ENCODE peak calls at places on chromosomes 1 and 21, in four cellular contexts. A, F, B and D are unnamed samples.

GRCh38 chr1:160260436-160261382 is 1.6 kb downstream of the DCAF8 start:
- DNase-seq in F (no peak), A (peak), B (no peak), D (no peak)

GRCh38 chr1:25617626-25618432 is 1.2 kb downstream of the MAN1C1 start:
- DNase-seq in A (no peak), B (no peak), F (no peak), D (no peak)

GRCh38 chr21:33433001-33433400 is 29.8 kb downstream of the IFNGR2 start:
- DNase-seq in A (no peak), F (no peak), B (no peak), D (no peak)

GRCh38 chr1:99264201-99265021 is at the start of gene PLPPR4:
- DNase-seq in A (peak), B (no peak), F (no peak), D (no peak)

GRCh38 chr1:195981448-195982139 is 626.6 kb downstream of the KCNT2 start:
- DNase-seq in F (no peak), A (peak), B (no peak), D (no peak)

GRCh38 chr21:14690886-14691285 is 144.8 kb upstream of the SAMSN1 start:
- DNase-seq in A (no peak), F (no peak), B (no peak), D (no peak)

GRCh38 chr1:32816676-32817158 is 441 bp downstream of the YARS1 start:
- DNase-seq in A (peak), B (no peak), F (no peak), D (no peak)

GRCh38 chr1:76770979-76771378 is 96.3 kb upstream of the ST6GALNAC5 start:
- DNase-seq in A (no peak), B (no peak), F (no peak), D (no peak)

GRCh38 chr1:39173119-39173994 is 31.1 kb upstream of the MACF1 start:
- DNase-seq in A (peak), B (no peak), F (no peak), D (no peak)

GRCh38 chr1:217136895-217137205 is 413.6 kb upstream of the ESRRG start:
- DNase-seq in F (no peak), B (no peak), A (no peak), D (no peak)

GRCh38 chr21:38804617-38805281 is 980 bp upstream of the ETS2 start:
- DNase-seq in B (no peak), F (no peak), A (no peak), D (peak)

GRCh38 chr1:32883973-32884372 is 2.3 kb upstream of the HPCA start:
- DNase-seq in B (no peak), F (no peak), A (no peak), D (no peak)

GRCh38 chr1:77504986-77505385 is 177.5 kb downstream of the ZZZ3 start:
- DNase-seq in B (no peak), A (peak), F (no peak), D (no peak)

GRCh38 chr1:31073044-31073443 is 7.5 kb upstream of the PUM1 start:
- DNase-seq in A (no peak), B (no peak), F (no peak), D (no peak)

GRCh38 chr1:9165396-9165795 is 36.5 kb upstream of the GPR157 start:
- DNase-seq in A (no peak), F (no peak), B (no peak), D (no peak)

GRCh38 chr1:183733610-183734219 is 71.2 kb upstream of the RGL1 start:
- DNase-seq in A (peak), F (no peak), B (no peak), D (no peak)

GRCh38 chr1:25145775-25146381 is 86.4 kb downstream of the SYF2 start:
- DNase-seq in B (no peak), F (no peak), A (no peak), D (no peak)

GRCh38 chr1:200624679-200625335 is 4.3 kb upstream of the KIF14 start:
- DNase-seq in B (no peak), F (no peak), A (peak), D (no peak)

GRCh38 chr1:81004011-81004410 is 796.7 kb upstream of the ADGRL2 start:
- DNase-seq in A (no peak), F (no peak), B (no peak), D (no peak)

GRCh38 chr1:2349821-2350220 is 41.5 kb downstream of the MORN1 start:
- DNase-seq in B (no peak), F (no peak), A (no peak), D (peak)

GRCh38 chr1:2348346-2349275 is 42.7 kb downstream of the MORN1 start:
- DNase-seq in F (no peak), A (no peak), B (no peak), D (peak)

GRCh38 chr1:2346691-2347408 is 44.5 kb downstream of the MORN1 start:
- DNase-seq in B (no peak), F (no peak), A (no peak), D (peak)

GRCh38 chr1:2347409-2347785 is 44.0 kb downstream of the MORN1 start:
- DNase-seq in F (no peak), B (no peak), A (no peak), D (peak)

GRCh38 chr1:2347907-2348306 is 43.4 kb downstream of the MORN1 start:
- DNase-seq in F (no peak), B (no peak), A (no peak), D (peak)
- TF ChIP-seq CTCF in F (no peak), B (no peak), A (no peak), D (no peak)

DNA sequence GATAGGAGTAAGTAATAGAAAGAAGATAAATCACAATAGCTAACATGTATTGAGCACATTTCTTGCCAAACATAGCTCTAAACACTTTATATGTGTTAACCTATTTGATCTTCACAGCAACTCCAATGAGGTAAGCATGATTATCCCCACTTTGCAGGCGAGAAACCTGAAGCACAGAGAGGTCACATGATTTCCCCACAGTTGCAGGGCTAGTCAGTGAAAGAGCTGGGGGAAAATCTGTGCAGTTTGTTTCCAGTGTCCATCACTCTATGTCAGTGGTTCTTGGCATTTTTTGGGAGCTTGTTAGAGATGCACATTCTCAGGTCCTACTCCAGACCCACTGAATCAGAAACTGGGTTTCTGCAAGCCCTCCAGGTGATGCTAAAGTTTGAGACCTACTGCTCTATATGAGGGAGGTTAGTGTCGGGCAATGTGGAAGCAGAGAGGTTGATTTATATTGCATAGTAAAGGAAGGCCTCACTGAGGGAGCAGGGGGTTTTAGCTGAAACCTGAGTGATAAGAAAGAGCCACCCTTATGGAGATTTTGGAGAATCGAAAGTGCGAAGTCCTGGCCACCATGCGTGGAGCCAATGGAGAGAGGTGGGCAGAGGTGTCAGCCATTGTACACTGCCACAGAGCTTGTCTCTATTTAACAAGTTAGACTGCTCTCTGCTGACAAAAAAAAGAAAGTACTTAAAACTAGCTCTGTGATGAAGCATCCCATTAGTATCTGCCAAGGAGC is 20.9 kb downstream of the MCOLN3 start:
- DNase-seq in F (no peak), B (no peak), A (peak), D (no peak)
- TF ChIP-seq CTCF in F (peak), B (no peak), A (no peak), D (no peak)

DNA sequence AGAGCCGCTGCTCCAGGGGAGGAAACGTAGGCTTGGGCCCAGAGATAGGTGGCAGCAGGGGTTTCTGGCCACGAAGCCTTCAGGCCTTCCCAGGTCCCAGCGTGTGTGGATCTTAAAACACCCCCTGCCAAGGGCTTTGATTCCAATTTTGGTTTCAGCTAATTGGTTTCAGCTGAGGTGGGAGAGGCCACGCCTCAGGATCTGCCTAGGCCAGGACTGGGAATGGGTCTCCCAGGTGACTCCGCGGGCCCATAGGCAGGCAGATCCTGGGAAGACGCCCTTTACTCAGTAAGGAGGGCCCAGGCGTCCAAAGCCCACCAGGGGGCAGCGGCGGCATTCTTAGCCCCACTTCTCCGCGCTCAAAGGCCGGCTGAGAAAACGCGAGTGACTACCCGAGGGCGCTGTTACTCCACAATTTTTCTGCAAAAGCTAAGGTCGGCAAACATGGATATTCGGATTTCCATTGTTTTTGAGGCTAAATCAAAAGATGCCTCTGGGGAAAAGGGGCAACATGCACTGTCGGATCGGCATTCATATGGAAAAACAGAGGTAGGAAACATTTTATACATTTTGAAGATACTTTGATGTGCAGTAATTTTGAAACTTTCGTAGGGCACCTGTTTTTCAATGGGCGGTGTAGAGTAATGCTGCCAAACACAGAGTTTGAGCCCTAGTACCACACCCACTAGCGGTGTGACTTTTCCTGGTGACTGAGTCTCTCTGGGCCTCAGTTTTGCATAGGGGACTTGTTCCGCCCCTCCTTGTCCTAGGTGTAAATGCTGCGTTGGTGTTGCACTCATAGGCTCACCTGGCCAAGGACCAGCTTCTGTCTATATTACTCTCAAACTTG is 31.8 kb upstream of the BCL10 start:
- DNase-seq in F (peak), A (peak), B (peak), D (no peak)
- TF ChIP-seq CTCF in F (peak), A (peak), B (peak), D (peak)

GRCh38 chr1:111960971-111961370 is 28.5 kb downstream of the KCND3 start:
- DNase-seq in A (no peak), B (no peak), F (no peak), D (no peak)
- TF ChIP-seq CTCF in A (no peak), B (no peak), F (no peak), D (no peak)

DNA sequence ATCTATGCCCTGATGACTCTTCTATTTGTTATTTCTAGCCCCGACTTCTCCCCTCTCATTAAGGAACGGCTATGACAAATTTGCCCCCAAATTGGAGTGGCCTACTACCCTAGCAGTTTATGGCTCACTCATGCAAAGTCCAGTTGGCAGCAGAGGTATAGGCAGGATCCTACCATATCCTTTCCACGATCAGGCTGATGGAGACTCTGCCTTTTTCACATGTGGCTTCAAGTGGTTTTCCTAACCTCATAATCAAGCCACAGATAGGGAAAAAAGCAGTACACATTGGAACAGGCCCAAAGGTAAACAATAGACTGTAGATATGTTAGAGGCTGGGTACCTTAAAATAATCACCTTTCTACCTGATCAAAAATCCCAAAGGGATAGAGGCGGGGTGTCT is 292.5 kb downstream of the NCAM2 start:
- DNase-seq in F (no peak), B (no peak), A (no peak), D (no peak)
- TF ChIP-seq CTCF in F (no peak), B (no peak), A (no peak), D (no peak)

DNA sequence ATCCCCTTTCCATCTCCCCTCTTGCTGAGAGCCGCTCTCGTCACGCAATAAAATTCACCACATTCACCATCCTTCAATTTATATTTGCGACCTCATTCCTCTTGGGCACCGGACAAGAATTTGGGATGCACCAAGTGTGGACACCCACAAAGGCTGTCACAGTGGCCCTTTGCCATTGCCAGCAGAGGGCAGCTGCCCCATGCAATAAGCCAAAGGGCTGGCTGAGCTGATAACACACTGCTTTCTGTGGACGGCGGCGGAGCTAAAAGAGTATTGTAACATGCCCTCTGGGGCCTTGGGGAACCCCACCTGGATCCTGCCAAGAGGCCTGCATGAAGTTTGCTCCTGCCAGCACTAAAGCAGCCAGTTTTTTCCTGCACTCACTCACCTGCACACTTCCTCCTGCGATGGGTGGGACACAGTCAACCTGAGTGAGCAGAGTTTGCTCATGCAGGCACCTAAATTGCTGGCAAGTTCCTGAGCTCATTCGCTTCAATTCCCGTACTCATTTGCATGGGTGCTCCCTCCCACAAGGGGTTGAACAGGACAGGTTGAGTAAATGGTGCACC is 792.3 kb upstream of the ADAMTS5 start:
- DNase-seq in F (no peak), A (no peak), B (no peak), D (no peak)
- TF ChIP-seq CTCF in F (no peak), A (peak), B (no peak), D (no peak)

GRCh38 chr1:58356402-58356801 is 190.1 kb downstream of the OMA1 start:
- DNase-seq in B (no peak), F (no peak), A (no peak), D (no peak)

GRCh38 chr1:58353168-58353567 is 193.4 kb downstream of the OMA1 start:
- DNase-seq in A (no peak), F (no peak), B (no peak), D (no peak)

GRCh38 chr1:58358311-58358710 is 188.2 kb downstream of the OMA1 start:
- DNase-seq in B (no peak), F (no peak), A (peak), D (no peak)

GRCh38 chr1:58352476-58353092 is 193.9 kb downstream of the OMA1 start:
- DNase-seq in A (no peak), B (no peak), F (no peak), D (no peak)
- TF ChIP-seq CTCF in A (no peak), B (no peak), F (no peak), D (no peak)

DNA sequence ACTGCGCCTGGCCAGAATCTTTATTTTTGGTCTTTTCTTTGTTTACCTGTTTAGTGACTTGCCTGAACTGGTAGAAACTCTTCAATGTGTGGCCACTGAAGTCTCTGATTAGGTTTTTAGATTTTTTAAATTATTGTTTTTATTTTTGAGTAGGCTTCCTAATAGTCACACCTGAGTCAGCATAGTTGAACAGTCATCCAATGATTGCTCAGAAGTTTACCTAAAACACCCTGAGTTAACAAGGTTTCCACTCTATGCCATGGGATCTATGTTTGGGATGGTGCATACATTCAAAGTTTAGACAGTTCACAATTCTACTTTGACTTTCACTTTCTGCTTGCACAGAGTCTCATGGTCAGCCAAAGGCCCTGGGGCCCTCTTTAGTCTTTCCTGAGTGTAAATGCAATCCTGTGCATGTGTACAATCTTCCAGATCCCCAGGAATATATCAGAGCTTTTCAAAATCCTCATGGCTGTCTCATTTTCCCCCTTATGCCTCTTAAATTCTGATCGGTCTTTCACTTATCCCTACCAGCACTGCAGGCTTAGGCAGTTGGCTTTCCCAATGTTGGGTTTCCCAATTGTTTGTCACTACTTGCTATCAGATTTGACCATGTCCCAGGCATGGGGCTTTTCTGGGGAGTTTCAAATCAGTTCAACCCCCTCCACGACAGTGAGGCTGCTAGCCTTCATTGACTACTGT is 114.4 kb upstream of the RAB3GAP2 start:
- DNase-seq in A (no peak), B (no peak), F (no peak), D (no peak)
- TF ChIP-seq CTCF in A (no peak), B (no peak), F (no peak), D (no peak)

GRCh38 chr1:110390096-110390495 is 730 bp downstream of the SLC16A4 start:
- DNase-seq in A (peak), B (no peak), F (no peak), D (no peak)
- TF ChIP-seq CTCF in A (no peak), B (no peak), F (no peak), D (no peak)